ENCODE peak calls at places on chromosomes 6 and 20, in nine cellular contexts. W, H, M, Z, F, T, L, P and U are unnamed samples.

GRCh38 chr20:45935416-45936046 is 1.0 kb downstream of the PCIF1 start:
- DNase-seq in Z (no peak), P (no peak), L (no peak), M (no peak), T (no peak), W (no peak), F (no peak), H (no peak), U (no peak)

GRCh38 chr20:64057628-64058498 is 5.1 kb upstream of the TCEA2 start:
- DNase-seq in L (peak; percentile 83), F (peak; percentile 65), P (peak; percentile 81), W (peak; percentile 91), M (peak; percentile 85), Z (peak; percentile 77), H (peak; percentile 75), T (peak; percentile 93), U (peak; percentile 73)

GRCh38 chr6:86937219-86938079 is at the start of gene HTR1E:
- DNase-seq in H (no peak), L (no peak), W (peak; percentile 71), M (peak; percentile 70), T (peak; percentile 69), F (no peak), P (no peak), Z (no peak), U (peak; percentile 63)

GRCh38 chr20:34874094-34874654 is 1.5 kb upstream of the GGT7 start:
- DNase-seq in Z (peak; percentile 63), H (peak; percentile 66), M (peak; percentile 82), W (no peak), L (peak; percentile 91), P (peak; percentile 88), T (peak; percentile 84), F (peak; percentile 43), U (peak; percentile 76)

GRCh38 chr20:4813076-4813838 is 91.5 kb downstream of the PRND start:
- DNase-seq in T (peak; percentile 89), M (no peak), H (no peak), P (peak; percentile 55), F (peak; percentile 3), Z (no peak), L (no peak), W (peak; percentile 81), U (peak; percentile 50)

GRCh38 chr20:1331101-1331500 is 2.2 kb upstream of the SDCBP2 start:
- DNase-seq in M (no peak), P (no peak), Z (no peak), L (peak; percentile 16), F (no peak), H (no peak), W (no peak), T (no peak), U (peak; percentile 14)

GRCh38 chr20:46013826-46014516 is 5.3 kb downstream of the MMP9 start:
- DNase-seq in T (peak; percentile 87), H (no peak), W (peak; percentile 93), L (peak; percentile 56), Z (peak; percentile 46), M (peak; percentile 90), F (peak; percentile 59), P (peak; percentile 60), U (peak; percentile 37)

GRCh38 chr6:12967686-12968085 is 251.1 kb downstream of the PHACTR1 start:
- DNase-seq in W (no peak), H (no peak), T (no peak), M (no peak), P (no peak), F (no peak), L (no peak), Z (no peak), U (no peak)

GRCh38 chr6:102798631-102799030 is 1405.1 kb downstream of the GRIK2 start:
- DNase-seq in W (no peak), F (no peak), P (no peak), Z (no peak), H (no peak), L (no peak), T (no peak), M (peak; percentile 75), U (no peak)

GRCh38 chr6:62669831-62670230 is 383.8 kb upstream of the KHDRBS2 start:
- DNase-seq in F (no peak), M (peak; percentile 1), H (no peak), W (no peak), L (no peak), Z (no peak), P (no peak), T (no peak), U (no peak)

DNA sequence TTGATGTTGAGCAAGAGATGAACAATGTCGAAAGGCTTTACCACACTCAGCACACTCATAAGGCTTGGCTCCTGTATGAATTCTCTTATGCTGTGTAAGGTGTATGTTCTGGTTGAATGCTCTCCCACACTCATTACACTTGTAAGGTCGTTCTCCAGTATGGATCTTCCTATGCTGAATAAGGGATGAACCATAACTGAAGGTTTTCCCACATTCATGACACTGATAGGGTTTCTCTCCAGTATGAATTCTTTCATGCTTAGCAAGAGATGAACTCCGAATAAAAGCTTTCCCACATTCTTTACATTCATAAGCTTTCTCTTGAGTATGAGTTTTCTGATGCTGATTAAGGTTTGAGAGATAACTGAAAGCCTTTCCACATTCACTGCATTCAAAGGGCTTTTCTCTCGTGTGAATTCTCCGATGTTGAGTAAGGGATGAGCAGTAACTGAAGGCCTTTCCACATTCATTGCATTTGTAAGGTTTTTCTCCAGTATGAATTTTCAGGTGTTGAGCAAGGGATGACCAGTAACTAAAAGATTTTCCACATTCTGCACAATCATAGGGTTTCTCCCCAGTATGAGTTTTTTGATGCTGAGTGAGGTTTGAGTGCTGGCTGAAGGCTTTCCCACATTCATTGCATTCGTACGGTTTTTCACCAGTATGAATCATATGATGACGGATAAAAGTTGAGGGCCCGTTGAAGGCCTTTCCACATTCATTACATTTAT is 21.1 kb downstream of the ZNF184 start:
- DNase-seq in M (no peak), P (no peak), T (no peak), L (no peak), Z (no peak), W (no peak), H (no peak), F (no peak), U (no peak)
- H3K9me3 ChIP-seq in M (peaks cover 70% of the 10 kb centered on the region), P (peaks cover 81% of the 10 kb centered on the region), T (peaks cover 66% of the 10 kb centered on the region), L (peaks cover 33% of the 10 kb centered on the region), Z (peaks cover 90% of the 10 kb centered on the region), W (peaks cover 100% of the 10 kb centered on the region), H (peaks cover 99% of the 10 kb centered on the region), F (peaks cover 11% of the 10 kb centered on the region), U (no peaks in the 10 kb centered on the region)

GRCh38 chr20:61436268-61436667 is 184.2 kb downstream of the CDH4 start:
- DNase-seq in W (no peak), Z (no peak), F (no peak), T (no peak), P (no peak), M (no peak), L (no peak), H (no peak), U (no peak)

GRCh38 chr20:61435823-61436220 is 183.8 kb downstream of the CDH4 start:
- DNase-seq in M (no peak), H (no peak), T (no peak), F (no peak), Z (no peak), P (no peak), L (no peak), W (no peak), U (no peak)

GRCh38 chr20:61436674-61437279 is 184.7 kb downstream of the CDH4 start:
- DNase-seq in W (no peak), P (no peak), T (no peak), Z (no peak), M (peak; percentile 94), H (no peak), F (no peak), L (no peak), U (no peak)

GRCh38 chr20:61434361-61434781 is 182.3 kb downstream of the CDH4 start:
- DNase-seq in M (peak; percentile 67), L (no peak), T (no peak), H (no peak), Z (no peak), W (no peak), P (no peak), F (no peak), U (no peak)

DNA sequence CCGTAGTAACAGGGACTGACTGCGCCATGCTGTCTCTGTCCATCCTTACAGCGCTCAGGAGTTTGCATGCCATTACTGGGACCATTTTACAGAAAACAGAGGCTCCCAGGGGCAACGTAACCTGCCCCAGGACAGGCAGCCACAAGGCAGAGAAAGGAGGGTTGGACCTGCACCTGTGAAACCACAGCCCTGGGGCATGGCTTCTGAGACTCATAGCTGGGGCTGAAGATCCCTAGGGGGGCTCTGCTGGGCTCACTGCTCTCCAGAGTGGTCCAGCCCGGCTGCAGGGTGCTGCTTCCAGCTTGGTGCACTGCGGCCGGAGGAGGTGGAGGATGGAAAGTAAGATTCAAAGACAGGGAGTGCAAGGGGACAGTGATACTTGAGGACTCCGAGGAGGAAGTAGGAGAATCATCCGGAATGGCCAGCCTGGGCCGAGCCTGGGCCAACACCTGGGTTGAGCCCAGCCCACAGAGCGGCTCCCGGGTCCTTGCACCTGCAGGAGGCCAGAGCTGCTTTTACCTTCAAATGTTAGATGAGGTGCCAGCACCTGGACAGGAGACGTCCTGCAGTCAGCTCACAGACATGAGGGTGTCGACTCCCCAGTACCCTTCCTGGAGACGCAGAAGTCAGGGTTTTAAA is 183.2 kb downstream of the CDH4 start:
- DNase-seq in H (no peak), W (no peak), M (peak; percentile 36), Z (no peak), F (no peak), L (no peak), P (no peak), T (no peak), U (no peak)
- H3K9me3 ChIP-seq in H (no peaks in the 10 kb centered on the region), W (peaks cover 1% of the 10 kb centered on the region), M (no peaks in the 10 kb centered on the region), Z (no peaks in the 10 kb centered on the region), F (no peaks in the 10 kb centered on the region), L (no peaks in the 10 kb centered on the region), P (no peaks in the 10 kb centered on the region), T (no peaks in the 10 kb centered on the region), U (no peaks in the 10 kb centered on the region)

DNA sequence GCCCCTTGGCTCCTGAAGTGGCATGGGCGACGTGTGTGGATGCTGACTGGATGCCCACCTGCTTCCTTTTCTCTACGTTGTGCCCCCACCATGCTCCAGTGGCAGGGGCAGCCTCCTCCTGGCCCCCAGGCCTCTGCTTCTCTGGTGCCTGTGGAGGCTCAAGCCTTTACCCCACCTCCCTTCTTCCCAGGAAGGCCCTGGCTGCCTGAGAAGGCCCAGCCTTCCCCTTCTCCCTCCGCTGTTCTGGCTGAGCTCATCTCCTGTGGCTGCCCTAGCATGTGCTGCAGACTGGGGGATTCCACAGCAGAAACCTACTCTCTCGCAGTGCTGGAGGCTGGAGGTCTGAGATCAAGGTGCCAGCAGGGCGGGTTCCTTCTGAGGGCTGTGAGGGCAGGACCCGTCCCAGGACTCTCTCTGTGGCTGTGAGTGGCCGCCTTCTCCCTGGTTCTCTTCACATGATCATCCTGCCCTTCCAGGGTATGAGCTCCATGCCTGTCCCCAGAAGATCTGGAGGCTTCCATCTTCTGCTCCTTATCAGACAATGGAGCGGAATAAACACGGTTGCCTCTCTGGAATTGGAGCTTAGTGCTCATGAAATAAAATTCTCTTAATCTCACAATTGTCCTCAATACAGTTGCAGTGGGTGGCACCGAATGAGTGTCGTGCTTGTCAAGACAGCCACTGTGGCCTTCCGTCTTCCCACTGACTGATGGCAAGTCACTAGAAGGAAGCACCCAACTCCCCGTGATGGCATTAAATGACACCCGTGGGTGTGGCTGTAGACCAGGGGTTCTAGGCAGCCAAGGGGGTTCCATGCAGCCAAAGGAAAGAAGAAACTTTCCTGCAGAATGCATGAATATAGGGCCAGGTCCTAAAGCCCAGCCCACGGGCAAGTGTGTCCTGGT is 25.1 kb downstream of the PHACTR3 start:
- DNase-seq in T (no peak), F (no peak), P (no peak), Z (no peak), W (no peak), L (no peak), H (no peak), M (no peak), U (no peak)
- H3K9me3 ChIP-seq in T (no peaks in the 10 kb centered on the region), F (no peaks in the 10 kb centered on the region), P (no peaks in the 10 kb centered on the region), Z (no peaks in the 10 kb centered on the region), W (no peaks in the 10 kb centered on the region), L (no peaks in the 10 kb centered on the region), H (no peaks in the 10 kb centered on the region), M (no peaks in the 10 kb centered on the region), U (no peaks in the 10 kb centered on the region)

GRCh38 chr20:29298271-29298590 is 1959.2 kb upstream of the DEFB115 start:
- DNase-seq in L (no peak), W (no peak), P (no peak), F (no peak), T (no peak), M (no peak), H (no peak), Z (no peak), U (no peak)
- H3K9me3 ChIP-seq in L (no peaks in the 10 kb centered on the region), W (peaks cover 70% of the 10 kb centered on the region), P (peaks cover 4% of the 10 kb centered on the region), F (no peaks in the 10 kb centered on the region), T (peaks cover 20% of the 10 kb centered on the region), M (no peaks in the 10 kb centered on the region), H (peaks cover 73% of the 10 kb centered on the region), Z (no peaks in the 10 kb centered on the region), U (no peaks in the 10 kb centered on the region)